ENCODE peak calls at places on chromosomes 6 and 20, in four cellular contexts. I, F, A and X are unnamed samples.

GRCh38 chr6:25448965-25449538 is 169.9 kb downstream of the CARMIL1 start:
- DNase-seq in F (no peak), A (no peak), I (no peak), X (no peak)

GRCh38 chr6:160005861-160006540 is 37.1 kb downstream of the IGF2R start:
- DNase-seq in I (peak), F (no peak), A (no peak), X (no peak)

GRCh38 chr20:60804918-60805631 is 447.0 kb upstream of the CDH4 start:
- DNase-seq in A (no peak), I (no peak), F (no peak), X (no peak)

GRCh38 chr6:136011475-136011874 is 160.0 kb downstream of the PDE7B start:
- DNase-seq in I (no peak), F (no peak), A (no peak), X (no peak)

GRCh38 chr6:147678256-147678655 is 169.8 kb downstream of the SAMD5 start:
- DNase-seq in A (no peak), I (no peak), F (no peak), X (no peak)

GRCh38 chr20:42795399-42795798 is 394.3 kb downstream of the PTPRT start:
- DNase-seq in F (no peak), A (no peak), I (no peak), X (no peak)

GRCh38 chr6:5435449-5435848 is 174.1 kb downstream of the FARS2 start:
- DNase-seq in A (no peak), I (no peak), F (no peak), X (no peak)

GRCh38 chr20:14879020-14879697 is 541.7 kb upstream of the FLRT3 start:
- DNase-seq in A (no peak), I (peak), F (no peak), X (no peak)

GRCh38 chr20:63858393-63859165 is 2.7 kb upstream of the ABHD16B start:
- DNase-seq in I (peak), A (no peak), F (peak), X (no peak)